ENCODE peak calls at places on chromosomes 4 and X, in nine cellular contexts. One of them, this sample, is unnamed.

GRCh38 chrX:152907084-152907651 is 9.3 kb downstream of the ZNF185 start:
- DNase-seq in HFFc6: no peak
- DNase-seq in D721Med: no peak
- DNase-seq in hepatocyte: peak; percentile 73
- DNase-seq in HFF-Myc: no peak
- DNase-seq in tibial artery: no peak
- DNase-seq in AG04450: peak; percentile 70
- DNase-seq in psoas muscle: no peak
- DNase-seq in upper lobe of right lung: no peak
- DNase-seq in this sample: no peak

GRCh38 chr4:107922486-107923473 is 8.6 kb upstream of the CYP2U1 start:
- DNase-seq in upper lobe of right lung: no peak
- DNase-seq in HFF-Myc: no peak
- DNase-seq in tibial artery: no peak
- DNase-seq in D721Med: no peak
- DNase-seq in HFFc6: no peak
- DNase-seq in hepatocyte: no peak
- DNase-seq in psoas muscle: no peak
- DNase-seq in AG04450: no peak
- DNase-seq in this sample: no peak

GRCh38 chr4:147981305-147981704 is 249.4 kb downstream of the ARHGAP10 start:
- DNase-seq in tibial artery: no peak
- DNase-seq in D721Med: no peak
- DNase-seq in HFFc6: peak; percentile 70
- DNase-seq in HFF-Myc: no peak
- DNase-seq in hepatocyte: no peak
- DNase-seq in upper lobe of right lung: no peak
- DNase-seq in psoas muscle: no peak
- DNase-seq in AG04450: no peak
- DNase-seq in this sample: no peak

GRCh38 chr4:163332526-163333405 is at the start of gene NPY1R:
- DNase-seq in AG04450: peak; percentile 36
- DNase-seq in psoas muscle: peak; percentile 40
- DNase-seq in upper lobe of right lung: peak; percentile 82
- DNase-seq in tibial artery: peak; percentile 90
- DNase-seq in HFFc6: peak; percentile 78
- DNase-seq in hepatocyte: peak; percentile 88
- DNase-seq in D721Med: peak; percentile 37
- DNase-seq in HFF-Myc: peak; percentile 29
- DNase-seq in this sample: peak; percentile 89

GRCh38 chrX:70219938-70220764 is 14.3 kb upstream of the AWAT1 start:
- DNase-seq in HFF-Myc: no peak
- DNase-seq in AG04450: no peak
- DNase-seq in tibial artery: peak; percentile 71
- DNase-seq in D721Med: no peak
- DNase-seq in psoas muscle: no peak
- DNase-seq in upper lobe of right lung: no peak
- DNase-seq in hepatocyte: peak; percentile 73
- DNase-seq in HFFc6: peak; percentile 38
- DNase-seq in this sample: no peak

GRCh38 chrX:51420610-51421009 is 75.8 kb downstream of the NUDT11 start:
- DNase-seq in D721Med: no peak
- DNase-seq in hepatocyte: peak; percentile 71
- DNase-seq in upper lobe of right lung: no peak
- DNase-seq in tibial artery: no peak
- DNase-seq in psoas muscle: no peak
- DNase-seq in HFFc6: peak; percentile 12
- DNase-seq in HFF-Myc: peak; percentile 7
- DNase-seq in AG04450: peak; percentile 1
- DNase-seq in this sample: no peak

GRCh38 chrX:51459125-51459524 is 37.3 kb downstream of the NUDT11 start:
- DNase-seq in HFFc6: peak; percentile 8
- DNase-seq in upper lobe of right lung: no peak
- DNase-seq in HFF-Myc: no peak
- DNase-seq in D721Med: no peak
- DNase-seq in AG04450: no peak
- DNase-seq in tibial artery: no peak
- DNase-seq in hepatocyte: peak; percentile 19
- DNase-seq in psoas muscle: no peak
- DNase-seq in this sample: no peak

GRCh38 chrX:38806054-38806389 is 4.8 kb downstream of the MID1IP1 start:
- DNase-seq in AG04450: no peak
- DNase-seq in D721Med: no peak
- DNase-seq in HFF-Myc: no peak
- DNase-seq in psoas muscle: peak; percentile 19
- DNase-seq in HFFc6: no peak
- DNase-seq in upper lobe of right lung: no peak
- DNase-seq in tibial artery: no peak
- DNase-seq in hepatocyte: no peak
- DNase-seq in this sample: no peak

GRCh38 chr4:84529169-84529751 is 30.2 kb upstream of the NKX6-1 start:
- DNase-seq in D721Med: no peak
- DNase-seq in psoas muscle: no peak
- DNase-seq in upper lobe of right lung: no peak
- DNase-seq in hepatocyte: peak; percentile 56
- DNase-seq in tibial artery: no peak
- DNase-seq in AG04450: no peak
- DNase-seq in HFF-Myc: peak; percentile 1
- DNase-seq in HFFc6: peak; percentile 9
- DNase-seq in this sample: no peak

GRCh38 chr4:22268350-22269025 is 247.4 kb downstream of the ADGRA3 start:
- DNase-seq in HFF-Myc: no peak
- DNase-seq in HFFc6: no peak
- DNase-seq in AG04450: no peak
- DNase-seq in D721Med: no peak
- DNase-seq in hepatocyte: peak; percentile 39
- DNase-seq in tibial artery: no peak
- DNase-seq in upper lobe of right lung: no peak
- DNase-seq in psoas muscle: no peak
- DNase-seq in this sample: no peak

GRCh38 chr4:53478671-53479456 is 101.4 kb downstream of the FIP1L1 start:
- DNase-seq in upper lobe of right lung: no peak
- DNase-seq in HFFc6: peak; percentile 89
- DNase-seq in tibial artery: no peak
- DNase-seq in D721Med: no peak
- DNase-seq in psoas muscle: no peak
- DNase-seq in HFF-Myc: peak; percentile 65
- DNase-seq in hepatocyte: no peak
- DNase-seq in AG04450: peak; percentile 66
- DNase-seq in this sample: no peak

GRCh38 chr4:185039508-185040273 is 21.4 kb downstream of the HELT start:
- DNase-seq in psoas muscle: no peak
- DNase-seq in HFF-Myc: peak; percentile 16
- DNase-seq in hepatocyte: peak; percentile 72
- DNase-seq in HFFc6: peak; percentile 43
- DNase-seq in upper lobe of right lung: no peak
- DNase-seq in tibial artery: no peak
- DNase-seq in D721Med: no peak
- DNase-seq in AG04450: peak; percentile 37
- DNase-seq in this sample: no peak

DNA sequence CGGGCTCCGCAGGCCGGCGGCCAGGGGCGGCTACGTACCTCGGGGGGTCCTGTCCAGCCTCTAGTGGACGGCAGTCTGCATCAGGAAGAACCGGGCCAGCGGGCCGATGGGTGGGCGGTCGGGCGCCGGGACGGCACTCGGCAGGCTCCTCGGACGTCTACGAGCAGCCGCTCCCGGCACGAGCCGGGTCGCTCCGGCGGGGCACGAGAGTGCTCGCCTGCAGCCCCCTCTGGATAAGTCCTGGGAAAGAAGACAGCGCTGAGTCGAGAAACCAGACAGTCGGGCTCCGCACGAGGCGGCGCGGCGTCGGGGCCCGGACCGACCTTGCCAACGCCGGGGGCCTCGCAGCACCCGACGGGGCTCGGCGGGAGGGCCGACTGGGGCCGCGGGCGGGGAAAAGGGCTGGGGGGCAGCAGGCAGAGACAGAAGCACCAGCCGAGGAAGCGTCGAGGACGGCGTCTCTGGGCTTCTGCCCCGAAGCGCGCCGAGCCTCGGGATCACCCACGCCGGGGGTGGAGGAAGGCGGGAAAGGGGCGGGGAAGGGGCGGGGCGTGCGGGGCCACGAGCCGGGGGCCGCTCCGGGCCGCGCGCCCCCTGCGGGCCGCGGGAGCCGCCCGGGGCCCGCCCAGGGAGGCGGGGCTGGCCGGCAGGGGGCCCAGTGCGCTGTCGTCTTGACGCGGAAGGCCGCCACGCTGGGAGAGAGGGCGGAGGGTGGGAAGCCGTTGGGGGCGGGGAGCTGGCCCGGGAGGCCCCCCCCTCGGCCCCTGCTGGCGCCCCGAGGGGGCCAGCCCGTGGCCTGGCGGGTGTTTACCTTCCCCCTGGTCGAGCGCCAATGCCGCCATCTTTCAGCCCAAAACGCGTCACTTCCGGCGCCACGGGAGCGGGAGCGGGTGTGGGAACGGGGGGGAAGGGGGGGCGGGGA is 1.9 kb downstream of the KLHL15 start:
- DNase-seq in D721Med: peak; percentile 17
- DNase-seq in hepatocyte: peak; percentile 98
- DNase-seq in upper lobe of right lung: peak; percentile 93
- DNase-seq in psoas muscle: peak; percentile 89
- DNase-seq in HFFc6: peak; percentile 79
- DNase-seq in tibial artery: peak; percentile 92
- DNase-seq in HFF-Myc: peak; percentile 40
- DNase-seq in AG04450: peak; percentile 84
- DNase-seq in this sample: peak; percentile 98
- TF ChIP-seq CTCF in D721Med: peak; percentile 7
- TF ChIP-seq CTCF in hepatocyte: peak; percentile 21
- TF ChIP-seq CTCF in upper lobe of right lung: peak; percentile 12
- TF ChIP-seq CTCF in psoas muscle: peak; percentile 33
- TF ChIP-seq CTCF in HFFc6: peak; percentile 38
- TF ChIP-seq CTCF in tibial artery: no peak
- TF ChIP-seq CTCF in HFF-Myc: no peak
- TF ChIP-seq CTCF in AG04450: no peak
- TF ChIP-seq CTCF in this sample: peak; percentile 42

GRCh38 chr4:132669786-132670185 is 479.3 kb upstream of the PCDH10 start:
- DNase-seq in HFF-Myc: no peak
- DNase-seq in hepatocyte: no peak
- DNase-seq in HFFc6: no peak
- DNase-seq in upper lobe of right lung: no peak
- DNase-seq in D721Med: no peak
- DNase-seq in tibial artery: no peak
- DNase-seq in AG04450: no peak
- DNase-seq in psoas muscle: no peak
- DNase-seq in this sample: no peak
- TF ChIP-seq CTCF in HFF-Myc: no peak
- TF ChIP-seq CTCF in hepatocyte: no peak
- TF ChIP-seq CTCF in HFFc6: no peak
- TF ChIP-seq CTCF in upper lobe of right lung: no peak
- TF ChIP-seq CTCF in D721Med: no peak
- TF ChIP-seq CTCF in tibial artery: no peak
- TF ChIP-seq CTCF in AG04450: no peak
- TF ChIP-seq CTCF in psoas muscle: no peak
- TF ChIP-seq CTCF in this sample: no peak

GRCh38 chrX:98068210-98068609 is 1184.5 kb downstream of the RPA4 start:
- DNase-seq in D721Med: no peak
- DNase-seq in tibial artery: no peak
- DNase-seq in hepatocyte: peak; percentile 8
- DNase-seq in AG04450: no peak
- DNase-seq in psoas muscle: no peak
- DNase-seq in upper lobe of right lung: no peak
- DNase-seq in HFFc6: peak; percentile 0
- DNase-seq in HFF-Myc: no peak
- DNase-seq in this sample: no peak

GRCh38 chrX:98067611-98068010 is 1183.9 kb downstream of the RPA4 start:
- DNase-seq in hepatocyte: peak; percentile 26
- DNase-seq in HFF-Myc: no peak
- DNase-seq in HFFc6: peak; percentile 44
- DNase-seq in D721Med: no peak
- DNase-seq in upper lobe of right lung: no peak
- DNase-seq in AG04450: peak; percentile 8
- DNase-seq in psoas muscle: no peak
- DNase-seq in tibial artery: no peak
- DNase-seq in this sample: no peak

DNA sequence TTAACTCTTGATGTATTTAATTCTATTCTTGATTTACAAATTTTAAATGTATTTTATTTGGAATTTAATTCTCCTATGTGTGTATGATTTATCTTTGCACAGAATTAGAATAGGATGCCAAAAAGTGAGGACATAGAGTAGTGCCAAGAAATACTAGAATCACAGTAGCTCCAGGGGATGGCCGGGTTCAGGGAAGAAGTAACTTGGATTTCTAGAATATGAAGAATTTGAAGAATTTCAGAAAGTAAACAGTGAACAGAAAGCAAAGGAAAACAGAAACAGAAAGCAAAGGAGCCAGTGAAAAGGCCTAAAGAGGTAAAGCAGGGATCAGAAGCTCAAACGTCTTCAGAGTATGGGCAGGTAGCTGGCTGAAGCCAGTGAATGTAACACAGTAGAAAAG is 1187.6 kb downstream of the RPA4 start:
- DNase-seq in HFF-Myc: no peak
- DNase-seq in AG04450: no peak
- DNase-seq in D721Med: no peak
- DNase-seq in tibial artery: no peak
- DNase-seq in HFFc6: peak; percentile 4
- DNase-seq in psoas muscle: no peak
- DNase-seq in upper lobe of right lung: no peak
- DNase-seq in hepatocyte: no peak
- DNase-seq in this sample: no peak
- TF ChIP-seq CTCF in HFF-Myc: no peak
- TF ChIP-seq CTCF in AG04450: no peak
- TF ChIP-seq CTCF in D721Med: no peak
- TF ChIP-seq CTCF in tibial artery: no peak
- TF ChIP-seq CTCF in HFFc6: no peak
- TF ChIP-seq CTCF in psoas muscle: no peak
- TF ChIP-seq CTCF in upper lobe of right lung: no peak
- TF ChIP-seq CTCF in hepatocyte: no peak
- TF ChIP-seq CTCF in this sample: no peak

GRCh38 chr4:26344901-26345300 is 24.1 kb downstream of the RBPJ start:
- DNase-seq in upper lobe of right lung: no peak
- DNase-seq in hepatocyte: no peak
- DNase-seq in psoas muscle: no peak
- DNase-seq in tibial artery: no peak
- DNase-seq in AG04450: no peak
- DNase-seq in HFF-Myc: no peak
- DNase-seq in D721Med: no peak
- DNase-seq in HFFc6: no peak
- DNase-seq in this sample: no peak

GRCh38 chr4:26345541-26345940 is 24.7 kb downstream of the RBPJ start:
- DNase-seq in hepatocyte: no peak
- DNase-seq in D721Med: no peak
- DNase-seq in psoas muscle: no peak
- DNase-seq in HFFc6: no peak
- DNase-seq in AG04450: no peak
- DNase-seq in HFF-Myc: no peak
- DNase-seq in tibial artery: no peak
- DNase-seq in upper lobe of right lung: no peak
- DNase-seq in this sample: no peak

GRCh38 chr4:26349496-26349895 is 28.7 kb downstream of the RBPJ start:
- DNase-seq in AG04450: no peak
- DNase-seq in D721Med: no peak
- DNase-seq in HFFc6: no peak
- DNase-seq in tibial artery: no peak
- DNase-seq in upper lobe of right lung: no peak
- DNase-seq in psoas muscle: no peak
- DNase-seq in hepatocyte: no peak
- DNase-seq in HFF-Myc: no peak
- DNase-seq in this sample: no peak

GRCh38 chr4:26343041-26343403 is 22.2 kb downstream of the RBPJ start:
- DNase-seq in D721Med: no peak
- DNase-seq in upper lobe of right lung: no peak
- DNase-seq in HFFc6: peak; percentile 28
- DNase-seq in AG04450: no peak
- DNase-seq in psoas muscle: no peak
- DNase-seq in hepatocyte: no peak
- DNase-seq in tibial artery: no peak
- DNase-seq in HFF-Myc: no peak
- DNase-seq in this sample: no peak

GRCh38 chr4:26346203-26346620 is 25.4 kb downstream of the RBPJ start:
- DNase-seq in upper lobe of right lung: no peak
- DNase-seq in hepatocyte: no peak
- DNase-seq in AG04450: no peak
- DNase-seq in psoas muscle: no peak
- DNase-seq in D721Med: no peak
- DNase-seq in HFF-Myc: no peak
- DNase-seq in tibial artery: no peak
- DNase-seq in HFFc6: no peak
- DNase-seq in this sample: no peak
- TF ChIP-seq CTCF in upper lobe of right lung: no peak
- TF ChIP-seq CTCF in hepatocyte: no peak
- TF ChIP-seq CTCF in AG04450: no peak
- TF ChIP-seq CTCF in psoas muscle: no peak
- TF ChIP-seq CTCF in D721Med: no peak
- TF ChIP-seq CTCF in HFF-Myc: no peak
- TF ChIP-seq CTCF in tibial artery: no peak
- TF ChIP-seq CTCF in HFFc6: no peak
- TF ChIP-seq CTCF in this sample: no peak